ENCODE peak calls at places on chromosomes 7 and 10, in five cellular contexts. X is small intestine, G is A549, C is psoas muscle, L is upper lobe of right lung. V is an unnamed sample.
A peak's percentile ranks its signal among the peaks of the same experiment; 100 is the strongest.

GRCh38 chr10:11875499-11876281 is 52.5 kb downstream of the PROSER2 start:
- DNase-seq in C (peak; percentile 91), X (peak; percentile 93), G (peak; percentile 98), L (peak; percentile 93), V (peak; percentile 90)

GRCh38 chr10:110643670-110644597 is at the start of gene RBM20:
- DNase-seq in C (peak; percentile 89), L (no peak), X (no peak), G (no peak), V (peak; percentile 23)

GRCh38 chr10:76917071-76917470 is 720.5 kb downstream of the KCNMA1 start:
- DNase-seq in X (no peak), L (no peak), C (no peak), G (no peak), V (no peak)

GRCh38 chr10:127694580-127695193 is 42.3 kb upstream of the FOXI2 start:
- DNase-seq in C (no peak), L (peak; percentile 84), G (peak; percentile 61), X (peak; percentile 16), V (no peak)

GRCh38 chr10:43320226-43320625 is 51.2 kb upstream of the FXYD4 start:
- DNase-seq in X (no peak), G (no peak), L (no peak), C (no peak), V (no peak)

GRCh38 chr7:47422631-47423030 is 159.3 kb downstream of the TNS3 start:
- DNase-seq in L (no peak), C (no peak), X (no peak), G (no peak), V (no peak)

GRCh38 chr10:22713853-22714523 is 390 bp downstream of the PIP4K2A start:
- DNase-seq in G (no peak), L (peak; percentile 77), X (no peak), C (peak; percentile 65), V (peak; percentile 38)

GRCh38 chr7:108282427-108282996 is 152.4 kb upstream of the LAMB4 start:
- DNase-seq in X (no peak), C (no peak), L (no peak), G (no peak), V (peak; percentile 36)

GRCh38 chr10:71262027-71262426 is 49.7 kb downstream of the UNC5B start:
- DNase-seq in X (no peak), C (no peak), L (no peak), G (no peak), V (no peak)

GRCh38 chr10:33005322-33006282 is 47.6 kb upstream of the ITGB1 start:
- DNase-seq in X (peak; percentile 68), C (peak; percentile 86), L (peak; percentile 92), G (peak; percentile 71), V (peak; percentile 78)

GRCh38 chr7:28155964-28156363 is 24.6 kb downstream of the JAZF1 start:
- DNase-seq in G (no peak), X (no peak), C (no peak), L (no peak), V (peak; percentile 29)

GRCh38 chr10:120011359-120012132 is 119.0 kb downstream of the SEC23IP start:
- DNase-seq in G (no peak), L (no peak), C (peak; percentile 47), X (no peak), V (peak; percentile 40)

GRCh38 chr10:52066383-52066782 is 247.7 kb upstream of the DKK1 start:
- DNase-seq in X (no peak), L (no peak), C (no peak), G (peak; percentile 10), V (no peak)

GRCh38 chr7:18770154-18770807 is 274.7 kb downstream of the HDAC9 start:
- DNase-seq in L (no peak), G (no peak), C (no peak), X (no peak), V (no peak)

GRCh38 chr10:62790019-62790555 is 14.4 kb upstream of the ADO start:
- DNase-seq in G (no peak), C (no peak), L (no peak), X (no peak), V (no peak)

GRCh38 chr7:157032644-157033482 is 22.4 kb upstream of the MNX1 start:
- DNase-seq in X (no peak), G (no peak), C (no peak), L (peak; percentile 45), V (no peak)

GRCh38 chr7:125468855-125469174 is 539.2 kb upstream of the POT1 start:
- DNase-seq in C (no peak), G (no peak), L (no peak), X (no peak), V (no peak)

GRCh38 chr10:132669208-132669861 is 116.6 kb downstream of the NKX6-2 start:
- DNase-seq in X (no peak), C (peak; percentile 33), L (peak; percentile 46), G (no peak), V (no peak)

GRCh38 chr7:2996141-2996540 is 47.5 kb downstream of the CARD11 start:
- DNase-seq in X (no peak), L (peak; percentile 5), G (no peak), C (no peak), V (no peak)

GRCh38 chr7:37208528-37208927 is 240.1 kb downstream of the ELMO1 start:
- DNase-seq in C (peak; percentile 63), L (no peak), X (peak; percentile 43), G (peak; percentile 25), V (peak; percentile 73)

GRCh38 chr10:123800299-123800698 is 91.3 kb downstream of the CPXM2 start:
- DNase-seq in C (no peak), G (no peak), X (no peak), L (no peak), V (no peak)

GRCh38 chr7:2759736-2760097 is 71.7 kb downstream of the AMZ1 start:
- DNase-seq in G (no peak), L (no peak), C (peak; percentile 70), X (no peak), V (peak; percentile 60)

GRCh38 chr7:44681645-44682044 is 67.0 kb upstream of the ZMIZ2 start:
- DNase-seq in L (peak; percentile 10), C (no peak), X (no peak), G (no peak), V (peak; percentile 50)

GRCh38 chr7:108266489-108266888 is 136.3 kb upstream of the LAMB4 start:
- DNase-seq in X (no peak), L (no peak), G (no peak), C (no peak), V (peak; percentile 24)

GRCh38 chr10:7513455-7513854 is 102.6 kb upstream of the SFMBT2 start:
- DNase-seq in L (no peak), G (no peak), C (no peak), X (no peak), V (no peak)

GRCh38 chr7:94512735-94513564 is 3.3 kb downstream of the CASD1 start:
- DNase-seq in C (no peak), G (no peak), L (no peak), X (no peak), V (no peak)
- H3K27ac ChIP-seq in C (peak overlapping the region; percentile 1), G (no peak overlapping the region), L (no peak overlapping the region), X (no peak overlapping the region), V (no peak overlapping the region)

GRCh38 chr7:12389089-12389700 is 14.5 kb downstream of the VWDE start:
- DNase-seq in X (peak; percentile 49), G (peak; percentile 36), L (no peak), C (no peak), V (peak; percentile 29)

GRCh38 chr7:12391922-12392615 is 11.6 kb downstream of the VWDE start:
- DNase-seq in G (no peak), L (no peak), C (no peak), X (no peak), V (no peak)

GRCh38 chr7:12385364-12385786 is 18.3 kb downstream of the VWDE start:
- DNase-seq in C (no peak), L (no peak), G (no peak), X (no peak), V (no peak)

DNA sequence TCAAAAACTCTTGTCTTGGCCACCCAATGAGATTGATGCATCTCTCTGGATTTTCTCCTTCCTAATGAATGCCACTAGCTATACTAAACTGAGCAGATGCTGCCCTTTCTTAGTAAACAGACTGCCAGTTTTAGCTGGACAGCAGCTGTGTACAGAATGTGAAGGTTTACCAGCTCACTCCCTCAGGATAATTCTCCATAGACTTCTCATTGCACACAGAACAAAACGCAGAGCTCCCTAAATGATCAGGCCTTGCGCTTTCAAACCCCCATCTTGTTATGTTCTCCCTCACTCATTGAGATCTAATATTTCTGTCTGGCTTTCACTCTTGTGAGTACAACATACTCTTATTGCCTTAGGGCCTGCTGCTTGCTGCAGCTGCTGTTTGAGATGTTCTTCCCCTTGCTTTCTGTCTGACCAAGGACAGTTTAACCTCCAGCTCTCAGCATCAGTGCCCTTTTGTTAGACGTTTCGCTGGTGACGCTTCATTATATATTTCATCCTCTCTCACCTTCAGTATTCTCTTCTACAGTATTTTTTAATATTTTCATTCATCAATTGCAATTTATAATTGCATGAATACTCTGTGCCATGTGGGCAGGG is 17.3 kb downstream of the VWDE start:
- DNase-seq in G (no peak), C (no peak), L (no peak), X (no peak), V (no peak)
- H3K27ac ChIP-seq in G (no peak overlapping the region), C (no peak overlapping the region), L (no peak overlapping the region), X (no peak overlapping the region), V (no peak overlapping the region)

GRCh38 chr7:33778195-33778594 is 127.1 kb upstream of the BMPER start:
- DNase-seq in C (no peak), G (no peak), X (no peak), L (no peak), V (no peak)

GRCh38 chr7:33773053-33773452 is 132.3 kb upstream of the BMPER start:
- DNase-seq in C (no peak), G (no peak), X (no peak), L (no peak), V (no peak)

GRCh38 chr7:33774762-33775523 is 130.4 kb upstream of the BMPER start:
- DNase-seq in X (peak; percentile 4), C (peak; percentile 64), L (no peak), G (no peak), V (no peak)

GRCh38 chr7:33776791-33777190 is 128.5 kb upstream of the BMPER start:
- DNase-seq in G (no peak), C (no peak), L (no peak), X (peak; percentile 4), V (no peak)

GRCh38 chr7:33775790-33776189 is 129.5 kb upstream of the BMPER start:
- DNase-seq in G (no peak), L (no peak), X (no peak), C (no peak), V (no peak)
- H3K27ac ChIP-seq in G (no peak overlapping the region), L (no peak overlapping the region), X (no peak overlapping the region), C (no peak overlapping the region), V (no peak overlapping the region)

GRCh38 chr10:124974131-124974530 is 32.2 kb downstream of the ZRANB1 start:
- DNase-seq in C (peak; percentile 43), X (no peak), L (no peak), G (no peak), V (no peak)

GRCh38 chr10:124967255-124967654 is 25.3 kb downstream of the ZRANB1 start:
- DNase-seq in L (no peak), C (no peak), G (no peak), X (no peak), V (no peak)

GRCh38 chr10:124975977-124976514 is 34.1 kb downstream of the ZRANB1 start:
- DNase-seq in G (no peak), X (no peak), L (no peak), C (no peak), V (no peak)

GRCh38 chr10:124972637-124973036 is 30.7 kb downstream of the ZRANB1 start:
- DNase-seq in X (no peak), C (no peak), L (no peak), G (no peak), V (no peak)

DNA sequence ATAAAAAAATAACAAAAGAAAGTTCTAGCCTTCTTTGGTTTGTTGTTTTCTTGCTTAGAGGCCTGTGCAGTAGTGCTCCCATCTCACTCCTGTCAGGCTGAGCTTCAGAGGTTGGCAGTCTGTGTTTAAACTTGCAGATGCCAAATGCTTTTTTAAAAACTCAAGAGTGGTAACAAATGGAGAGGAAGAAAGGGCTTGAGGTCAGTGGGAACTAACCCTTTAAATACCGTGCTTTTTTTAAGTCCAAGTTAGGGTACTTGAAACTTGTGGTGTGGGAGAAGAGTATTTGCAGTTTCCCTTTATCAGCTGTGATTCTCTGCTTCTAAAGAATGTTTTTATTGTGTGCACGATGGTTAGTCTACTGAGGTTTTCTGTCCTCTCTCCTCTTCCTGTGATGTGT is 29.4 kb downstream of the ZRANB1 start:
- DNase-seq in G (no peak), C (no peak), L (no peak), X (no peak), V (no peak)
- H3K27ac ChIP-seq in G (no peak overlapping the region), C (peak overlapping the region; percentile 39), L (no peak overlapping the region), X (no peak overlapping the region), V (no peak overlapping the region)